ENCODE peak calls at places on chromosomes 5 and 9, in eight cellular contexts. R is thoracic aorta; O is heart left ventricle; L is adrenal gland; X is CD8-positive, alpha-beta memory T cell; A is RWPE1; I is IMR-90; H is transverse colon. Y is an unnamed sample.

GRCh38 chr5:172658869-172659513 is 17.9 kb downstream of the NEURL1B start:
- DNase-seq in R (no peak), O (peak; percentile 85), L (peak; percentile 62), X (no peak), A (no peak), I (peak; percentile 46), H (peak; percentile 60), Y (peak; percentile 55)

GRCh38 chr5:137310051-137310730 is 188.9 kb downstream of the SPOCK1 start:
- DNase-seq in R (no peak), O (no peak), L (no peak), X (no peak), A (peak; percentile 95), I (peak; percentile 93), H (no peak), Y (no peak)

GRCh38 chr9:14031015-14031414 is 282.9 kb downstream of the NFIB start:
- DNase-seq in R (no peak), O (peak; percentile 64), L (no peak), X (no peak), A (no peak), I (peak; percentile 18), H (no peak), Y (peak; percentile 71)

GRCh38 chr5:145506451-145506850 is 328.7 kb downstream of the PRELID2 start:
- DNase-seq in R (no peak), O (no peak), L (no peak), X (no peak), A (no peak), I (no peak), H (no peak), Y (no peak)

GRCh38 chr5:164301708-164302107 is 796.3 kb downstream of the MAT2B start:
- DNase-seq in R (no peak), O (no peak), L (no peak), X (no peak), A (no peak), I (no peak), H (no peak), Y (no peak)

GRCh38 chr9:316382-316965 is 101.8 kb downstream of the DOCK8 start:
- DNase-seq in R (no peak), O (no peak), L (no peak), X (no peak), A (no peak), I (no peak), H (no peak), Y (no peak)

GRCh38 chr5:454936-455335 is 12.0 kb downstream of the EXOC3 start:
- DNase-seq in R (no peak), O (peak; percentile 17), L (no peak), X (no peak), A (no peak), I (no peak), H (peak; percentile 5), Y (no peak)

GRCh38 chr5:115170128-115170923 is 618 bp upstream of the TRIM36 start:
- DNase-seq in R (no peak), O (no peak), L (no peak), X (no peak), A (no peak), I (peak; percentile 1), H (no peak), Y (peak; percentile 18)

GRCh38 chr9:118321823-118322222 is 617.6 kb downstream of the TLR4 start:
- DNase-seq in R (no peak), O (peak; percentile 13), L (no peak), X (no peak), A (no peak), I (no peak), H (no peak), Y (no peak)

GRCh38 chr9:135579356-135579755 is 17.8 kb downstream of the PAEP start:
- DNase-seq in R (no peak), O (no peak), L (no peak), X (no peak), A (no peak), I (no peak), H (no peak), Y (no peak)

DNA sequence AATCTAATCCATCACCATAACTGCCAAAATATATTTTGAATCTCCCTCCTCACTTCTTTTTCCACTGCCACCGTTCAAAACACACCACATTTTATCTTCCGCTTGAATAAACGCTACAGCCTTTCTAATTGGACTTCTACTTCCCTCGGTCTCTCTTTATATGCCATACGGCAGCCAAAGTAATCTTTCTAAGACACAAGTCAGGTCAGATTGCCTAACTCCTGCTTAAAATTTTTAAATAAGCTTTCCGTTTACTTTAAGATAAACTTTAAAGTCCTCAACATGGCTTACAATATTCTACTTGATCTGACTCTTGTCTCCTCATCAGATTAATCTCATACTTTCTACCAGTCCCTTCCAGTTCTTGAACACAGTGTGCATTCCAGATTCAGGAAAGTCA is 9.7 kb downstream of the AFF4 start:
- DNase-seq in R (no peak), O (no peak), L (no peak), X (no peak), A (no peak), I (peak; percentile 19), H (no peak), Y (no peak)
- H3K27ac ChIP-seq in R (peak overlapping the region; percentile 12), O (no peak overlapping the region), L (peak overlapping the region; percentile 11), X (no peak overlapping the region), A (no peak overlapping the region), I (peak overlapping the region; percentile 43), H (no peak overlapping the region), Y (no peak overlapping the region)

GRCh38 chr9:131035548-131035947 is 26.6 kb downstream of the LAMC3 start:
- DNase-seq in R (no peak), O (no peak), L (no peak), X (no peak), A (no peak), I (no peak), H (no peak), Y (no peak)

GRCh38 chr9:131034268-131034667 is 25.3 kb downstream of the LAMC3 start:
- DNase-seq in R (no peak), O (no peak), L (no peak), X (no peak), A (no peak), I (no peak), H (no peak), Y (no peak)

GRCh38 chr9:131037336-131038255 is 28.6 kb downstream of the LAMC3 start:
- DNase-seq in R (no peak), O (no peak), L (no peak), X (no peak), A (no peak), I (peak; percentile 7), H (no peak), Y (no peak)

GRCh38 chr9:131036529-131037335 is 27.8 kb downstream of the LAMC3 start:
- DNase-seq in R (no peak), O (peak; percentile 49), L (no peak), X (no peak), A (no peak), I (no peak), H (no peak), Y (no peak)

GRCh38 chr9:131036071-131036470 is 27.1 kb downstream of the LAMC3 start:
- DNase-seq in R (no peak), O (no peak), L (no peak), X (no peak), A (no peak), I (no peak), H (no peak), Y (no peak)
- H3K27ac ChIP-seq in R (no peak overlapping the region), O (no peak overlapping the region), L (peak overlapping the region; percentile 68), X (no peak overlapping the region), A (no peak overlapping the region), I (no peak overlapping the region), H (no peak overlapping the region), Y (no peak overlapping the region)

GRCh38 chr9:127929044-127929979 is 1.3 kb downstream of the PIP5KL1 start:
- DNase-seq in R (no peak), O (no peak), L (no peak), X (no peak), A (no peak), I (no peak), H (no peak), Y (no peak)
- H3K27ac ChIP-seq in R (no peak overlapping the region), O (no peak overlapping the region), L (no peak overlapping the region), X (no peak overlapping the region), A (peak overlapping the region; percentile 75), I (no peak overlapping the region), H (no peak overlapping the region), Y (no peak overlapping the region)

GRCh38 chr5:173792781-173793547 is 95.2 kb upstream of the CPEB4 start:
- DNase-seq in R (no peak), O (no peak), L (no peak), X (no peak), A (no peak), I (no peak), H (no peak), Y (no peak)

GRCh38 chr5:173790177-173790719 is 97.9 kb upstream of the CPEB4 start:
- DNase-seq in R (no peak), O (no peak), L (no peak), X (no peak), A (no peak), I (no peak), H (peak; percentile 53), Y (no peak)

GRCh38 chr5:173789031-173789920 is 98.9 kb upstream of the CPEB4 start:
- DNase-seq in R (no peak), O (no peak), L (peak; percentile 90), X (no peak), A (peak; percentile 78), I (peak; percentile 78), H (no peak), Y (no peak)

GRCh38 chr5:173791878-173792277 is 96.3 kb upstream of the CPEB4 start:
- DNase-seq in R (no peak), O (no peak), L (no peak), X (no peak), A (no peak), I (no peak), H (no peak), Y (no peak)

DNA sequence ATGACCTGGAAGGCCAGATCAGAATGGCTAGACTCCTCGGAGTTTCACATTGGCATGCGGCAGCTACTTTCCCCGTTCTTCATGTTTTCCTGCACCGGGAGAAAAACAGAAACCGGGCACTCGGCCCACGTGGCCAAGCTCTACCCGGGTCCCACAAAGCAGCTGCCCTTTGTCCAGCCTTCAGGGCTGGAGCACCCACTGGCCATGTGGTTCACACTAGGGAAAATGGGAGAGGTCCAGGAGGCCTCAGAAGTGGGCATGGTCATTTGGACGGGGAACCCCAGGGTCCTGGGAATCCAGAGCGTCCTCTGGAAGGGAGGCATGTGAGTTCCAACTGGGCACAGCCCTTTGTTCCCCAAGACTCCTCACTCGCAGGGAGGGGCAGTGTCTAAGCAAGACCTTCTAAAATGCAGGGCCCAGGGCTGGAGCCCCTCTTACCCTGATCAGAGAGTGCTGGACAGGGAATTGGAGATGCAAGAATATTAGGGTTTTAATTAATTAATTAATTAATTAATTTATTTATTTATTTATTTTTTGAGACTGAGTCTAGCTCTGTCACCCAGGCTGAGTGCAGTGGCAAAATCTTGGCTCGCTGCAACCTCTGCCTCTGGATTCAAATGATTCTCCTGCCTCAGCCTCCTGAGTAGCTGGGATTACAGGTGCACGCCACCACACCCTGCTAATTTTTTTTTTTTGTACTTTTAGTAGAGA is 97.2 kb upstream of the CPEB4 start:
- DNase-seq in R (no peak), O (no peak), L (no peak), X (no peak), A (no peak), I (no peak), H (no peak), Y (no peak)
- H3K27ac ChIP-seq in R (no peak overlapping the region), O (no peak overlapping the region), L (peak overlapping the region; percentile 85), X (no peak overlapping the region), A (no peak overlapping the region), I (no peak overlapping the region), H (peak overlapping the region; percentile 62), Y (no peak overlapping the region)

Y was measured in ovary.